ENCODE peak calls at places on chromosome 5, in four cellular contexts. K, J, T and Y are unnamed samples.

GRCh38 chr5:172173771-172174170 is 14.3 kb downstream of the STK10 start:
- DNase-seq in J (no peak), K (peak; percentile 65), T (no peak), Y (peak; percentile 82)

GRCh38 chr5:151094861-151095260 is 14.0 kb upstream of the TNIP1 start:
- DNase-seq in K (no peak), T (no peak), J (no peak), Y (no peak)

GRCh38 chr5:78293856-78294249 is 645 bp downstream of the AP3B1 start:
- DNase-seq in J (peak; percentile 12), K (no peak), T (no peak), Y (peak; percentile 9)

GRCh38 chr5:72788851-72789505 is 27.5 kb upstream of the TNPO1 start:
- DNase-seq in K (peak; percentile 8), J (no peak), T (peak; percentile 53), Y (peak; percentile 76)

GRCh38 chr5:107466233-107466769 is 204.4 kb downstream of the EFNA5 start:
- DNase-seq in K (peak; percentile 66), T (peak; percentile 90), J (no peak), Y (peak; percentile 99)

GRCh38 chr5:109929371-109929770 is 239.6 kb downstream of the MAN2A1 start:
- DNase-seq in K (no peak), J (no peak), T (no peak), Y (no peak)

GRCh38 chr5:167798427-167798826 is 493.0 kb upstream of the WWC1 start:
- DNase-seq in J (no peak), K (no peak), T (no peak), Y (no peak)

GRCh38 chr5:14776640-14777039 is 94.9 kb downstream of the ANKH start:
- DNase-seq in K (peak; percentile 12), J (no peak), T (no peak), Y (no peak)

GRCh38 chr5:28523887-28524637 is 1485.7 kb upstream of the CDH9 start:
- DNase-seq in K (peak; percentile 53), J (no peak), T (no peak), Y (peak; percentile 74)

GRCh38 chr5:51380603-51381207 is 2.5 kb upstream of the ISL1 start:
- DNase-seq in J (peak; percentile 54), K (peak; percentile 4), T (no peak), Y (peak; percentile 64)

GRCh38 chr5:94782376-94782775 is 163.9 kb downstream of the SLF1 start:
- DNase-seq in T (no peak), J (no peak), K (no peak), Y (no peak)

GRCh38 chr5:168368854-168369253 is 77.4 kb downstream of the WWC1 start:
- DNase-seq in T (no peak), K (no peak), J (no peak), Y (no peak)

GRCh38 chr5:132489051-132489770 is 1.4 kb downstream of the IRF1 start:
- DNase-seq in J (no peak), K (no peak), T (no peak), Y (no peak)

GRCh38 chr5:93078082-93079038 is 502.7 kb downstream of the NR2F1-AS1 start:
- DNase-seq in T (peak; percentile 99), K (peak; percentile 93), J (peak; percentile 52), Y (peak; percentile 72)

GRCh38 chr5:107778651-107779050 is 107.9 kb upstream of the EFNA5 start:
- DNase-seq in J (no peak), K (no peak), T (no peak), Y (no peak)

GRCh38 chr5:150464554-150465012 is 15.0 kb upstream of the RPS14 start:
- DNase-seq in T (no peak), J (no peak), K (no peak), Y (no peak)

GRCh38 chr5:453725-454481 is 10.9 kb downstream of the EXOC3 start:
- DNase-seq in K (no peak), T (no peak), J (no peak), Y (peak; percentile 62)

GRCh38 chr5:134177197-134178171 is 734 bp upstream of the SKP1 start:
- DNase-seq in K (peak; percentile 66), J (peak; percentile 64), T (peak; percentile 60), Y (peak; percentile 55)

GRCh38 chr5:54832066-54832465 is 153.3 kb downstream of the ESM1 start:
- DNase-seq in K (peak; percentile 88), T (no peak), J (no peak), Y (no peak)

GRCh38 chr5:174172104-174172965 is 126.8 kb downstream of the NSG2 start:
- DNase-seq in K (no peak), J (no peak), T (no peak), Y (no peak)

GRCh38 chr5:10501554-10502075 is 59.9 kb downstream of the ROPN1L start:
- DNase-seq in K (no peak), T (no peak), J (no peak), Y (no peak)

GRCh38 chr5:52043543-52043942 is 660.3 kb downstream of the ISL1 start:
- DNase-seq in T (no peak), K (no peak), J (peak; percentile 75), Y (no peak)

GRCh38 chr5:27450607-27451006 is 412.2 kb upstream of the CDH9 start:
- DNase-seq in J (peak; percentile 52), T (no peak), K (peak; percentile 4), Y (peak; percentile 58)

GRCh38 chr5:76386360-76386759 is 16.7 kb upstream of the IQGAP2 start:
- DNase-seq in T (no peak), K (no peak), J (no peak), Y (no peak)

GRCh38 chr5:124740991-124741583 is 5.4 kb downstream of the ZNF608 start:
- DNase-seq in T (peak; percentile 59), J (no peak), K (no peak), Y (peak; percentile 95)

GRCh38 chr5:170438581-170438980 is 49.4 kb upstream of the KCNMB1 start:
- DNase-seq in K (no peak), T (no peak), J (no peak), Y (no peak)

GRCh38 chr5:112417931-112418358 is 1.1 kb downstream of the EPB41L4A start:
- DNase-seq in T (peak; percentile 37), K (no peak), J (peak; percentile 94), Y (peak; percentile 59)

GRCh38 chr5:78360674-78361225 is 333 bp downstream of the SCAMP1 start:
- DNase-seq in T (no peak), K (no peak), J (peak; percentile 49), Y (no peak)

GRCh38 chr5:127517110-127517479 is 345 bp upstream of the PRRC1 start:
- DNase-seq in T (peak; percentile 38), K (peak; percentile 23), J (no peak), Y (peak; percentile 29)

GRCh38 chr5:175444060-175444904 is at the start of gene DRD1:
- DNase-seq in T (no peak), J (peak; percentile 66), K (peak; percentile 21), Y (peak; percentile 48)

GRCh38 chr5:95261369-95262175 is 23.3 kb downstream of the MCTP1 start:
- DNase-seq in J (peak; percentile 37), T (no peak), K (peak; percentile 49), Y (no peak)

GRCh38 chr5:132313378-132313777 is 19.2 kb downstream of the SLC22A4 start:
- DNase-seq in K (peak; percentile 61), T (no peak), J (no peak), Y (no peak)

GRCh38 chr5:121780406-121780805 is 71.3 kb upstream of the FTMT start:
- DNase-seq in K (no peak), T (no peak), J (no peak), Y (no peak)

GRCh38 chr5:93357686-93358085 is 223.3 kb downstream of the NR2F1-AS1 start:
- DNase-seq in T (no peak), J (no peak), K (no peak), Y (no peak)

GRCh38 chr5:45507174-45507573 is 189.0 kb downstream of the HCN1 start:
- DNase-seq in J (no peak), T (no peak), K (no peak), Y (no peak)

GRCh38 chr5:21613971-21614488 is 1239.1 kb downstream of the CDH12 start:
- DNase-seq in T (no peak), K (no peak), J (no peak), Y (no peak)

GRCh38 chr5:93578813-93579560 is 2.0 kb downstream of the NR2F1-AS1 start:
- DNase-seq in J (no peak), K (peak; percentile 72), T (peak; percentile 46), Y (no peak)

GRCh38 chr5:69276422-69277174 is 41.9 kb downstream of the CDK7 start:
- DNase-seq in K (peak; percentile 78), T (no peak), J (no peak), Y (no peak)

GRCh38 chr5:133423618-133424282 is 188.6 kb downstream of the FSTL4 start:
- DNase-seq in K (peak; percentile 12), T (no peak), J (peak; percentile 48), Y (peak; percentile 83)

GRCh38 chr5:37921452-37921851 is 81.6 kb upstream of the GDNF start:
- DNase-seq in T (no peak), J (peak; percentile 26), K (no peak), Y (no peak)
- TF ChIP-seq CTCF in T (no peak), J (no peak), K (no peak), Y (no peak)

GRCh38 chr5:149433524-149434131 is 54.5 kb upstream of the IL17B start:
- DNase-seq in K (peak; percentile 72), J (no peak), T (no peak), Y (no peak)
- H3K4me1 ChIP-seq in K (peaks cover 7% of the 10 kb centered on the region), J (no peaks in the 10 kb centered on the region), T (peaks cover 3% of the 10 kb centered on the region), Y (no peaks in the 10 kb centered on the region)

GRCh38 chr5:88684136-88684500 is 198.9 kb downstream of the MEF2C start:
- DNase-seq in K (no peak), J (no peak), T (no peak), Y (no peak)

GRCh38 chr5:88681402-88681801 is 201.6 kb downstream of the MEF2C start:
- DNase-seq in T (no peak), K (no peak), J (no peak), Y (no peak)

GRCh38 chr5:88686077-88686541 is 196.9 kb downstream of the MEF2C start:
- DNase-seq in K (no peak), J (no peak), T (no peak), Y (no peak)

GRCh38 chr5:88682797-88683496 is 200.0 kb downstream of the MEF2C start:
- DNase-seq in K (no peak), J (no peak), T (no peak), Y (no peak)

GRCh38 chr5:88683506-88684135 is 199.4 kb downstream of the MEF2C start:
- DNase-seq in K (no peak), J (peak; percentile 78), T (no peak), Y (no peak)
- H3K27me3 ChIP-seq in K (peaks cover 86% of the 10 kb centered on the region), J (no peaks in the 10 kb centered on the region), T (no peaks in the 10 kb centered on the region), Y (peaks cover 100% of the 10 kb centered on the region)

GRCh38 chr5:79829260-79829659 is 139.6 kb downstream of the CMYA5 start:
- DNase-seq in T (no peak), K (no peak), J (no peak), Y (no peak)
- TF ChIP-seq CTCF in T (peak; percentile 52), K (peak; percentile 6), J (no peak), Y (peak; percentile 37)

GRCh38 chr5:74822288-74822687 is 43.9 kb downstream of the FAM169A start:
- DNase-seq in K (no peak), J (no peak), T (peak; percentile 87), Y (no peak)
- H3K4me1 ChIP-seq in K (no peaks in the 10 kb centered on the region), J (peaks cover 23% of the 10 kb centered on the region), T (peaks cover 19% of the 10 kb centered on the region), Y (no peaks in the 10 kb centered on the region)

DNA sequence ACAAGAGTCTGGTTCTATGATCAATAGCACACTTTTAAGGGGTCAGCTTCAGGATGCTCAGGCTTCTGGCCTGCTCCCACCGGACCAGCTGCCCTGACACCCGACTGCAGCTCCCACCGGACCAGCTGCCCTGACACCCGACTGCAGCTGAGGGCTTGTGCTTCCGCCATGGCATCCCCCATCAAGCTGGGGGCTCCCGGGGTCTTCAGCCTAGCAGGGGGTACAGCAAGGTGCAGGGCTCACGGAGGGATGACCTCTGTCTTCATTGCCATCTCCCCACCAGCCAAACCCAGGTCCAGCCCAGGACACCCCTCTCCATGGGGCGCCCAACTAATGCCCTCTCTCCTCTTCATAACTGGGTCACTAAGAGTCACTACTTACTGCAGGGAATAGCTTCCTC is 1.9 kb downstream of the FLT4 start:
- DNase-seq in K (no peak), T (no peak), J (no peak), Y (no peak)
- H3K27me3 ChIP-seq in K (peaks cover 44% of the 10 kb centered on the region), T (peaks cover 80% of the 10 kb centered on the region), J (peaks cover 72% of the 10 kb centered on the region), Y (peaks cover 49% of the 10 kb centered on the region)

GRCh38 chr5:56481998-56482698 is 249.0 kb upstream of the ANKRD55 start:
- DNase-seq in T (no peak), K (no peak), J (no peak), Y (no peak)
- TF ChIP-seq CTCF in T (no peak), K (no peak), J (no peak), Y (no peak)